ENCODE peak calls at places on chromosomes 1 and 21, in four cellular contexts. G is heart left ventricle, X is dermis blood vessel endothelial cell, N is OCI-LY7. C is an unnamed sample.

GRCh38 chr21:46094401-46095105 is 3.4 kb upstream of the COL6A2 start:
- DNase-seq in G (no peak), X (no peak), N (no peak), C (no peak)

GRCh38 chr1:1004780-1005697 is 5.1 kb upstream of the HES4 start:
- DNase-seq in G (peak), X (peak), N (no peak), C (no peak)

GRCh38 chr1:191901651-191902050 is 256.6 kb upstream of the RGS18 start:
- DNase-seq in G (no peak), X (no peak), N (no peak), C (no peak)

GRCh38 chr1:223011230-223011856 is 131.7 kb downstream of the TLR5 start:
- DNase-seq in G (no peak), X (no peak), N (no peak), C (no peak)

GRCh38 chr1:160741597-160742348 is 2.7 kb downstream of the SLAMF7 start:
- DNase-seq in G (no peak), X (no peak), N (no peak), C (no peak)

GRCh38 chr1:31054349-31054748 is 11.2 kb downstream of the PUM1 start:
- DNase-seq in G (no peak), X (peak), N (no peak), C (no peak)

GRCh38 chr1:190634134-190634533 is 156.5 kb upstream of the BRINP3 start:
- DNase-seq in G (no peak), X (no peak), N (no peak), C (no peak)

GRCh38 chr1:77639056-77639455 is 43.4 kb downstream of the ZZZ3 start:
- DNase-seq in G (no peak), X (peak), N (no peak), C (peak)

GRCh38 chr1:31108861-31109260 is 43.3 kb upstream of the PUM1 start:
- DNase-seq in G (no peak), X (no peak), N (no peak), C (no peak)

GRCh38 chr1:226903819-226904710 is 33.6 kb downstream of the PSEN2 start:
- DNase-seq in G (peak), X (no peak), N (no peak), C (no peak)

C was measured in RKO.